ENCODE peak calls at places on chromosomes 2 and 18, in four cellular contexts. H, Q, X and V are unnamed samples. For H3K4me1, the result is how much of the 10 kb centered on the place peaks cover.

GRCh38 chr18:21593540-21594257 is 6.8 kb downstream of the ESCO1 start:
- DNase-seq in H (no peak), Q (no peak), X (no peak), V (no peak)

GRCh38 chr2:218962859-218963492 is 3.5 kb downstream of the CDK5R2 start:
- DNase-seq in H (peak), Q (peak), X (no peak), V (peak)

GRCh38 chr2:25700221-25700660 is 26.9 kb upstream of the DTNB start:
- DNase-seq in H (peak), Q (peak), X (no peak), V (no peak)

GRCh38 chr2:36059684-36060083 is 295.9 kb upstream of the CRIM1 start:
- DNase-seq in H (no peak), Q (no peak), X (no peak), V (no peak)

GRCh38 chr2:16506366-16506765 is 159.3 kb downstream of the CYRIA start:
- DNase-seq in H (no peak), Q (no peak), X (no peak), V (no peak)

GRCh38 chr18:63962137-63962536 is 7.7 kb upstream of the SERPINB8 start:
- DNase-seq in H (no peak), Q (no peak), X (no peak), V (no peak)

GRCh38 chr2:191560594-191560993 is 117.3 kb upstream of the NABP1 start:
- DNase-seq in H (no peak), Q (no peak), X (no peak), V (no peak)

GRCh38 chr18:13574355-13574754 is 152.0 kb downstream of the FAM210A start:
- DNase-seq in H (no peak), Q (no peak), X (no peak), V (no peak)

GRCh38 chr2:136005462-136006205 is 20.2 kb upstream of the DARS1 start:
- DNase-seq in H (peak), Q (no peak), X (no peak), V (no peak)

GRCh38 chr2:174012347-174013309 is 47.5 kb upstream of the SP3 start:
- DNase-seq in H (peak), Q (peak), X (peak), V (peak)

GRCh38 chr2:204984421-204984925 is 439.2 kb downstream of the PARD3B start:
- DNase-seq in H (peak), Q (no peak), X (no peak), V (no peak)

GRCh38 chr18:39571511-39571910 is 2005.9 kb upstream of the CELF4 start:
- DNase-seq in H (peak), Q (no peak), X (no peak), V (no peak)

GRCh38 chr2:167784071-167784400 is 463.4 kb downstream of the STK39 start:
- DNase-seq in H (no peak), Q (no peak), X (no peak), V (no peak)

GRCh38 chr18:12423820-12424219 is 16.1 kb downstream of the PRELID3A start:
- DNase-seq in H (no peak), Q (peak), X (no peak), V (no peak)

GRCh38 chr18:75267643-75268184 is 57.1 kb downstream of the TSHZ1 start:
- DNase-seq in H (no peak), Q (no peak), X (no peak), V (no peak)
- H3K4me1 ChIP-seq in H (under half), Q (under half), X (under half), V (under half)

GRCh38 chr2:47295981-47296350 is 107.0 kb upstream of the MSH2 start:
- DNase-seq in H (no peak), Q (no peak), X (no peak), V (no peak)
- H3K4me1 ChIP-seq in H (under half), Q (under half), X (under half), V (under half)

GRCh38 chr2:28354920-28355520 is 37.6 kb upstream of the FOSL2 start:
- DNase-seq in H (no peak), Q (no peak), X (no peak), V (no peak)
- H3K4me1 ChIP-seq in H (under half), Q (under half), X (under half), V (under half)

GRCh38 chr2:63051795-63052333 is 1.2 kb downstream of the OTX1 start:
- DNase-seq in H (no peak), Q (no peak), X (no peak), V (peak)
- H3K4me1 ChIP-seq in H (under half), Q (half or more), X (under half), V (under half)

GRCh38 chr18:3603460-3604259 is 153.7 kb downstream of the TGIF1 start:
- DNase-seq in H (peak), Q (peak), X (no peak), V (no peak)

GRCh38 chr18:3604626-3605408 is 154.8 kb downstream of the TGIF1 start:
- DNase-seq in H (peak), Q (no peak), X (no peak), V (no peak)

GRCh38 chr18:3605562-3606443 is 155.8 kb downstream of the TGIF1 start:
- DNase-seq in H (peak), Q (no peak), X (no peak), V (no peak)

GRCh38 chr18:3607309-3608098 is 157.5 kb downstream of the TGIF1 start:
- DNase-seq in H (no peak), Q (no peak), X (no peak), V (no peak)

DNA sequence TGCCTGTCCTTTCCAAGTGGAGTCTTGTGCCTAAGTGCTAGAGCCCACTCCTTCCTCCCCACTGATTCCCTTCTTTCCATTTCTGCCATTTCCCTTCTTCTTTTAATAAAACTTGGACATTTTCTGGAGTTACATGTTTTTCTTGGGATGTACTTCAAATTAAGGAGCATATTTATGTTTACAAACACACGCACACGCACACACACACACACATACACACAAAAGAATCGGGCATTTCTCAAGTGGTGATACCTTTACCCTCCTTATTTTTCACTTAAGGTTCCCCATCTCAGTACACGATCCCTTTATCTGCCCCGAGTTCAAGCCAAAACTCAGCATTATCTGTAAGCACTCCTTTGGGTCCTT is 154.3 kb downstream of the TGIF1 start:
- DNase-seq in H (no peak), Q (no peak), X (no peak), V (no peak)
- H3K4me1 ChIP-seq in H (under half), Q (under half), X (under half), V (under half)

GRCh38 chr2:54668711-54669110 is 54.8 kb upstream of the EML6 start:
- DNase-seq in H (no peak), Q (no peak), X (no peak), V (no peak)
- H3K4me1 ChIP-seq in H (under half), Q (half or more), X (half or more), V (under half)